ENCODE peak calls at places on chromosomes 3 and 15, in nine cellular contexts. One of them, this sample, is unnamed.

GRCh38 chr3:61538486-61538885 is 22.9 kb upstream of the PTPRG start:
- DNase-seq in SJSA1: no peak
- DNase-seq in HT-29: no peak
- DNase-seq in ACHN: no peak
- DNase-seq in EH: no peak
- DNase-seq in aorta: no peak
- DNase-seq in NCI-H1417: no peak
- DNase-seq in HTR-8/SVneo: no peak
- DNase-seq in GM12864: no peak
- DNase-seq in this sample: no peak

GRCh38 chr3:33645060-33645841 is 72.8 kb downstream of the CLASP2 start:
- DNase-seq in SJSA1: no peak
- DNase-seq in HT-29: peak
- DNase-seq in ACHN: peak
- DNase-seq in EH: peak
- DNase-seq in aorta: no peak
- DNase-seq in NCI-H1417: peak
- DNase-seq in HTR-8/SVneo: no peak
- DNase-seq in GM12864: no peak
- DNase-seq in this sample: no peak

GRCh38 chr3:106093616-106094015 is 224.8 kb upstream of the CBLB start:
- DNase-seq in SJSA1: no peak
- DNase-seq in HT-29: no peak
- DNase-seq in ACHN: no peak
- DNase-seq in EH: no peak
- DNase-seq in aorta: no peak
- DNase-seq in NCI-H1417: no peak
- DNase-seq in HTR-8/SVneo: no peak
- DNase-seq in GM12864: no peak
- DNase-seq in this sample: no peak

GRCh38 chr3:112126501-112126900 is 6.5 kb downstream of the GCSAM start:
- DNase-seq in SJSA1: no peak
- DNase-seq in HT-29: no peak
- DNase-seq in ACHN: no peak
- DNase-seq in EH: peak
- DNase-seq in aorta: no peak
- DNase-seq in NCI-H1417: peak
- DNase-seq in HTR-8/SVneo: peak
- DNase-seq in GM12864: no peak
- DNase-seq in this sample: no peak

GRCh38 chr15:76341366-76342045 is 4.9 kb downstream of the ISL2 start:
- DNase-seq in SJSA1: no peak
- DNase-seq in HT-29: peak
- DNase-seq in ACHN: no peak
- DNase-seq in EH: peak
- DNase-seq in aorta: no peak
- DNase-seq in NCI-H1417: peak
- DNase-seq in HTR-8/SVneo: no peak
- DNase-seq in GM12864: no peak
- DNase-seq in this sample: no peak

GRCh38 chr3:70963412-70963811 is 620.1 kb downstream of the FOXP1 start:
- DNase-seq in SJSA1: no peak
- DNase-seq in HT-29: no peak
- DNase-seq in ACHN: no peak
- DNase-seq in EH: no peak
- DNase-seq in aorta: no peak
- DNase-seq in NCI-H1417: peak
- DNase-seq in HTR-8/SVneo: no peak
- DNase-seq in GM12864: no peak
- DNase-seq in this sample: no peak

GRCh38 chr3:124053871-124054270 is 61.9 kb upstream of the ROPN1 start:
- DNase-seq in SJSA1: no peak
- DNase-seq in HT-29: no peak
- DNase-seq in ACHN: no peak
- DNase-seq in EH: no peak
- DNase-seq in aorta: no peak
- DNase-seq in NCI-H1417: peak
- DNase-seq in HTR-8/SVneo: no peak
- DNase-seq in GM12864: no peak
- DNase-seq in this sample: no peak

GRCh38 chr15:65384895-65385867 is 7.4 kb upstream of the IGDCC3 start:
- DNase-seq in SJSA1: peak
- DNase-seq in HT-29: peak
- DNase-seq in ACHN: peak
- DNase-seq in EH: peak
- DNase-seq in aorta: peak
- DNase-seq in NCI-H1417: peak
- DNase-seq in HTR-8/SVneo: peak
- DNase-seq in GM12864: peak
- DNase-seq in this sample: peak

GRCh38 chr3:42880601-42881451 is 5.1 kb upstream of the CYP8B1 start:
- DNase-seq in SJSA1: peak
- DNase-seq in HT-29: peak
- DNase-seq in ACHN: peak
- DNase-seq in EH: peak
- DNase-seq in aorta: peak
- DNase-seq in NCI-H1417: peak
- DNase-seq in HTR-8/SVneo: peak
- DNase-seq in GM12864: peak
- DNase-seq in this sample: peak

GRCh38 chr3:71659758-71660666 is 65.2 kb downstream of the EIF4E3 start:
- DNase-seq in SJSA1: no peak
- DNase-seq in HT-29: no peak
- DNase-seq in ACHN: no peak
- DNase-seq in EH: peak
- DNase-seq in aorta: no peak
- DNase-seq in NCI-H1417: peak
- DNase-seq in HTR-8/SVneo: no peak
- DNase-seq in GM12864: no peak
- DNase-seq in this sample: no peak

GRCh38 chr3:114496466-114496865 is 202.6 kb downstream of the TIGIT start:
- DNase-seq in SJSA1: no peak
- DNase-seq in HT-29: no peak
- DNase-seq in ACHN: no peak
- DNase-seq in EH: no peak
- DNase-seq in aorta: no peak
- DNase-seq in NCI-H1417: no peak
- DNase-seq in HTR-8/SVneo: no peak
- DNase-seq in GM12864: no peak
- DNase-seq in this sample: no peak

GRCh38 chr15:49978171-49978570 is 140.9 kb downstream of the ATP8B4 start:
- DNase-seq in SJSA1: no peak
- DNase-seq in HT-29: no peak
- DNase-seq in ACHN: no peak
- DNase-seq in EH: no peak
- DNase-seq in aorta: no peak
- DNase-seq in NCI-H1417: no peak
- DNase-seq in HTR-8/SVneo: no peak
- DNase-seq in GM12864: no peak
- DNase-seq in this sample: no peak

GRCh38 chr3:172513488-172513887 is 9.7 kb downstream of the TNFSF10 start:
- DNase-seq in SJSA1: no peak
- DNase-seq in HT-29: no peak
- DNase-seq in ACHN: no peak
- DNase-seq in EH: no peak
- DNase-seq in aorta: no peak
- DNase-seq in NCI-H1417: no peak
- DNase-seq in HTR-8/SVneo: no peak
- DNase-seq in GM12864: no peak
- DNase-seq in this sample: no peak

GRCh38 chr3:15015456-15015855 is 49.7 kb downstream of the MRPS25 start:
- DNase-seq in SJSA1: no peak
- DNase-seq in HT-29: no peak
- DNase-seq in ACHN: no peak
- DNase-seq in EH: peak
- DNase-seq in aorta: no peak
- DNase-seq in NCI-H1417: no peak
- DNase-seq in HTR-8/SVneo: no peak
- DNase-seq in GM12864: no peak
- DNase-seq in this sample: peak

GRCh38 chr3:67034371-67034770 is 36.3 kb downstream of the KBTBD8 start:
- DNase-seq in SJSA1: no peak
- DNase-seq in HT-29: no peak
- DNase-seq in ACHN: no peak
- DNase-seq in EH: peak
- DNase-seq in aorta: no peak
- DNase-seq in NCI-H1417: no peak
- DNase-seq in HTR-8/SVneo: no peak
- DNase-seq in GM12864: no peak
- DNase-seq in this sample: no peak

GRCh38 chr3:10758304-10759037 is 57.6 kb upstream of the SLC6A11 start:
- DNase-seq in SJSA1: peak
- DNase-seq in HT-29: peak
- DNase-seq in ACHN: peak
- DNase-seq in EH: peak
- DNase-seq in aorta: no peak
- DNase-seq in NCI-H1417: peak
- DNase-seq in HTR-8/SVneo: peak
- DNase-seq in GM12864: peak
- DNase-seq in this sample: peak

GRCh38 chr3:50517721-50518206 is 14.3 kb upstream of the CACNA2D2 start:
- DNase-seq in SJSA1: no peak
- DNase-seq in HT-29: no peak
- DNase-seq in ACHN: no peak
- DNase-seq in EH: no peak
- DNase-seq in aorta: no peak
- DNase-seq in NCI-H1417: no peak
- DNase-seq in HTR-8/SVneo: no peak
- DNase-seq in GM12864: no peak
- DNase-seq in this sample: no peak

GRCh38 chr3:42503251-42503924 is 945 bp downstream of the VIPR1 start:
- DNase-seq in SJSA1: peak
- DNase-seq in HT-29: no peak
- DNase-seq in ACHN: no peak
- DNase-seq in EH: no peak
- DNase-seq in aorta: no peak
- DNase-seq in NCI-H1417: no peak
- DNase-seq in HTR-8/SVneo: no peak
- DNase-seq in GM12864: no peak
- DNase-seq in this sample: no peak

GRCh38 chr3:194715022-194715800 is 29.5 kb downstream of the FAM43A start:
- DNase-seq in SJSA1: peak
- DNase-seq in HT-29: no peak
- DNase-seq in ACHN: no peak
- DNase-seq in EH: no peak
- DNase-seq in aorta: no peak
- DNase-seq in NCI-H1417: no peak
- DNase-seq in HTR-8/SVneo: no peak
- DNase-seq in GM12864: no peak
- DNase-seq in this sample: no peak

GRCh38 chr3:101695779-101696372 is 9.4 kb upstream of the RPL24 start:
- DNase-seq in SJSA1: no peak
- DNase-seq in HT-29: peak
- DNase-seq in ACHN: peak
- DNase-seq in EH: peak
- DNase-seq in aorta: no peak
- DNase-seq in NCI-H1417: no peak
- DNase-seq in HTR-8/SVneo: no peak
- DNase-seq in GM12864: peak
- DNase-seq in this sample: peak

GRCh38 chr3:72523409-72524172 is 324.7 kb downstream of the SHQ1 start:
- DNase-seq in SJSA1: peak
- DNase-seq in HT-29: no peak
- DNase-seq in ACHN: no peak
- DNase-seq in EH: no peak
- DNase-seq in aorta: peak
- DNase-seq in NCI-H1417: no peak
- DNase-seq in HTR-8/SVneo: no peak
- DNase-seq in GM12864: peak
- DNase-seq in this sample: no peak

GRCh38 chr3:150237490-150237889 is 170.6 kb upstream of the TSC22D2 start:
- DNase-seq in SJSA1: peak
- DNase-seq in HT-29: peak
- DNase-seq in ACHN: peak
- DNase-seq in EH: peak
- DNase-seq in aorta: no peak
- DNase-seq in NCI-H1417: no peak
- DNase-seq in HTR-8/SVneo: peak
- DNase-seq in GM12864: no peak
- DNase-seq in this sample: peak

GRCh38 chr3:30353711-30354467 is 252.5 kb upstream of the TGFBR2 start:
- DNase-seq in SJSA1: no peak
- DNase-seq in HT-29: no peak
- DNase-seq in ACHN: no peak
- DNase-seq in EH: no peak
- DNase-seq in aorta: no peak
- DNase-seq in NCI-H1417: no peak
- DNase-seq in HTR-8/SVneo: no peak
- DNase-seq in GM12864: peak
- DNase-seq in this sample: peak

GRCh38 chr15:33395376-33395775 is 84.6 kb downstream of the RYR3 start:
- DNase-seq in SJSA1: no peak
- DNase-seq in HT-29: no peak
- DNase-seq in ACHN: no peak
- DNase-seq in EH: no peak
- DNase-seq in aorta: no peak
- DNase-seq in NCI-H1417: no peak
- DNase-seq in HTR-8/SVneo: no peak
- DNase-seq in GM12864: no peak
- DNase-seq in this sample: no peak

GRCh38 chr15:41690636-41691035 is 30.4 kb downstream of the MGA start:
- DNase-seq in SJSA1: no peak
- DNase-seq in HT-29: no peak
- DNase-seq in ACHN: no peak
- DNase-seq in EH: no peak
- DNase-seq in aorta: no peak
- DNase-seq in NCI-H1417: no peak
- DNase-seq in HTR-8/SVneo: no peak
- DNase-seq in GM12864: no peak
- DNase-seq in this sample: no peak

GRCh38 chr3:44396200-44397171 is 57.9 kb downstream of the TCAIM start:
- DNase-seq in SJSA1: no peak
- DNase-seq in HT-29: no peak
- DNase-seq in ACHN: no peak
- DNase-seq in EH: no peak
- DNase-seq in aorta: no peak
- DNase-seq in NCI-H1417: peak
- DNase-seq in HTR-8/SVneo: no peak
- DNase-seq in GM12864: no peak
- DNase-seq in this sample: no peak

GRCh38 chr15:89034305-89034704 is 54.0 kb upstream of the ABHD2 start:
- DNase-seq in SJSA1: no peak
- DNase-seq in HT-29: peak
- DNase-seq in ACHN: no peak
- DNase-seq in EH: peak
- DNase-seq in aorta: no peak
- DNase-seq in NCI-H1417: peak
- DNase-seq in HTR-8/SVneo: peak
- DNase-seq in GM12864: no peak
- DNase-seq in this sample: peak

GRCh38 chr3:105359098-105359762 is 7.5 kb upstream of the ALCAM start:
- DNase-seq in SJSA1: no peak
- DNase-seq in HT-29: no peak
- DNase-seq in ACHN: no peak
- DNase-seq in EH: peak
- DNase-seq in aorta: no peak
- DNase-seq in NCI-H1417: no peak
- DNase-seq in HTR-8/SVneo: peak
- DNase-seq in GM12864: no peak
- DNase-seq in this sample: peak

GRCh38 chr3:161273589-161274218 is 52.6 kb downstream of the NMD3 start:
- DNase-seq in SJSA1: no peak
- DNase-seq in HT-29: peak
- DNase-seq in ACHN: peak
- DNase-seq in EH: peak
- DNase-seq in aorta: no peak
- DNase-seq in NCI-H1417: peak
- DNase-seq in HTR-8/SVneo: no peak
- DNase-seq in GM12864: no peak
- DNase-seq in this sample: peak

GRCh38 chr3:141782386-141782932 is 19.3 kb downstream of the GRK7 start:
- DNase-seq in SJSA1: no peak
- DNase-seq in HT-29: peak
- DNase-seq in ACHN: peak
- DNase-seq in EH: no peak
- DNase-seq in aorta: no peak
- DNase-seq in NCI-H1417: no peak
- DNase-seq in HTR-8/SVneo: peak
- DNase-seq in GM12864: no peak
- DNase-seq in this sample: peak

GRCh38 chr3:63351159-63352007 is 73.3 kb downstream of the SYNPR start:
- DNase-seq in SJSA1: no peak
- DNase-seq in HT-29: peak
- DNase-seq in ACHN: peak
- DNase-seq in EH: peak
- DNase-seq in aorta: no peak
- DNase-seq in NCI-H1417: peak
- DNase-seq in HTR-8/SVneo: peak
- DNase-seq in GM12864: peak
- DNase-seq in this sample: peak